ENCODE peak calls at places on chromosome 4, in five cellular contexts. One of them, this sample, is unnamed.

GRCh38 chr4:153222162-153222789 is 18.0 kb downstream of the TRIM2 start:
- DNase-seq in sciatic nerve: peak; percentile 68
- DNase-seq in fibroblast of the aortic adventitia: peak; percentile 84
- DNase-seq in foreskin fibroblast: peak; percentile 87
- DNase-seq in GM20000: peak; percentile 51
- DNase-seq in this sample: peak; percentile 68

GRCh38 chr4:98546910-98547544 is 111.4 kb downstream of the TSPAN5 start:
- DNase-seq in foreskin fibroblast: no peak
- DNase-seq in sciatic nerve: peak; percentile 56
- DNase-seq in GM20000: no peak
- DNase-seq in fibroblast of the aortic adventitia: peak; percentile 84
- DNase-seq in this sample: peak; percentile 59

GRCh38 chr4:185033072-185033471 is 14.8 kb downstream of the HELT start:
- DNase-seq in sciatic nerve: no peak
- DNase-seq in GM20000: no peak
- DNase-seq in fibroblast of the aortic adventitia: no peak
- DNase-seq in foreskin fibroblast: no peak
- DNase-seq in this sample: no peak

GRCh38 chr4:76950846-76951321 is 1.3 kb downstream of the SEPTIN11 start:
- DNase-seq in sciatic nerve: peak; percentile 59
- DNase-seq in GM20000: peak; percentile 37
- DNase-seq in fibroblast of the aortic adventitia: peak; percentile 57
- DNase-seq in foreskin fibroblast: no peak
- DNase-seq in this sample: no peak

GRCh38 chr4:38275331-38275821 is 315.2 kb downstream of the PTTG2 start:
- DNase-seq in fibroblast of the aortic adventitia: no peak
- DNase-seq in sciatic nerve: no peak
- DNase-seq in foreskin fibroblast: no peak
- DNase-seq in GM20000: no peak
- DNase-seq in this sample: no peak

GRCh38 chr4:80138556-80139538 is 58.5 kb upstream of the PRDM8 start:
- DNase-seq in sciatic nerve: no peak
- DNase-seq in fibroblast of the aortic adventitia: peak; percentile 53
- DNase-seq in foreskin fibroblast: peak; percentile 61
- DNase-seq in GM20000: peak; percentile 7
- DNase-seq in this sample: peak; percentile 55

GRCh38 chr4:120994521-120994920 is 72.0 kb upstream of the PRDM5 start:
- DNase-seq in fibroblast of the aortic adventitia: no peak
- DNase-seq in GM20000: no peak
- DNase-seq in foreskin fibroblast: no peak
- DNase-seq in sciatic nerve: no peak
- DNase-seq in this sample: no peak

GRCh38 chr4:3308691-3309090 is 15.9 kb downstream of the RGS12 start:
- DNase-seq in sciatic nerve: peak; percentile 32
- DNase-seq in GM20000: no peak
- DNase-seq in foreskin fibroblast: no peak
- DNase-seq in fibroblast of the aortic adventitia: no peak
- DNase-seq in this sample: no peak

GRCh38 chr4:150906987-150907633 is 108.0 kb downstream of the LRBA start:
- DNase-seq in sciatic nerve: no peak
- DNase-seq in GM20000: no peak
- DNase-seq in foreskin fibroblast: no peak
- DNase-seq in fibroblast of the aortic adventitia: peak; percentile 15
- DNase-seq in this sample: no peak

GRCh38 chr4:168560184-168560834 is 63.5 kb downstream of the PALLD start:
- DNase-seq in sciatic nerve: no peak
- DNase-seq in GM20000: no peak
- DNase-seq in foreskin fibroblast: peak; percentile 68
- DNase-seq in fibroblast of the aortic adventitia: peak; percentile 55
- DNase-seq in this sample: peak; percentile 54

GRCh38 chr4:145679520-145679919 is 426 bp upstream of the C4orf51 start:
- DNase-seq in fibroblast of the aortic adventitia: peak; percentile 85
- DNase-seq in foreskin fibroblast: peak; percentile 89
- DNase-seq in GM20000: no peak
- DNase-seq in sciatic nerve: no peak
- DNase-seq in this sample: peak; percentile 92

GRCh38 chr4:183332447-183332846 is 10.2 kb upstream of the CLDN24 start:
- DNase-seq in GM20000: no peak
- DNase-seq in fibroblast of the aortic adventitia: no peak
- DNase-seq in foreskin fibroblast: no peak
- DNase-seq in sciatic nerve: no peak
- DNase-seq in this sample: no peak

GRCh38 chr4:81465668-81466357 is 5.9 kb downstream of the RASGEF1B start:
- DNase-seq in sciatic nerve: no peak
- DNase-seq in fibroblast of the aortic adventitia: no peak
- DNase-seq in foreskin fibroblast: no peak
- DNase-seq in GM20000: no peak
- DNase-seq in this sample: no peak

GRCh38 chr4:91502365-91502764 is 801.4 kb upstream of the GRID2 start:
- DNase-seq in fibroblast of the aortic adventitia: no peak
- DNase-seq in GM20000: no peak
- DNase-seq in sciatic nerve: no peak
- DNase-seq in foreskin fibroblast: no peak
- DNase-seq in this sample: no peak

GRCh38 chr4:57156242-57156990 is 46.2 kb upstream of the IGFBP7 start:
- DNase-seq in GM20000: no peak
- DNase-seq in fibroblast of the aortic adventitia: no peak
- DNase-seq in foreskin fibroblast: no peak
- DNase-seq in sciatic nerve: no peak
- DNase-seq in this sample: no peak

This sample was measured in stromal cell of bone marrow.